ENCODE peak calls at places on chromosomes 4 and X, in six cellular contexts. H is PC-3, Y is HCT116, S is hepatocyte, L is GM23248, V is SK-N-SH. Z is an unnamed sample.

GRCh38 chr4:74230902-74231499 is 73.1 kb downstream of the MTHFD2L start:
- DNase-seq in V (no peak), L (peak; percentile 96), H (peak; percentile 99), S (no peak), Y (no peak), Z (no peak)

GRCh38 chr4:184041156-184041555 is 136.0 kb downstream of the STOX2 start:
- DNase-seq in S (no peak), L (no peak), Y (no peak), H (no peak), V (no peak), Z (no peak)

GRCh38 chr4:102518703-102519131 is 17.6 kb downstream of the NFKB1 start:
- DNase-seq in H (no peak), S (no peak), Y (no peak), V (no peak), L (no peak), Z (no peak)

GRCh38 chrX:13967636-13968035 is 62.1 kb downstream of the GEMIN8 start:
- DNase-seq in L (no peak), V (no peak), H (no peak), S (no peak), Y (no peak), Z (no peak)

GRCh38 chrX:109187473-109188168 is 294.3 kb downstream of the GUCY2F start:
- DNase-seq in H (no peak), V (no peak), Y (no peak), S (no peak), L (no peak), Z (no peak)

GRCh38 chr4:93659629-93660028 is 168.9 kb upstream of the ATOH1 start:
- DNase-seq in Y (no peak), S (no peak), V (no peak), H (peak; percentile 34), L (no peak), Z (no peak)

GRCh38 chr4:2007804-2008670 is 737 bp downstream of the NELFA start:
- DNase-seq in S (peak; percentile 36), V (peak; percentile 78), Y (no peak), L (peak; percentile 64), H (no peak), Z (peak; percentile 30)

GRCh38 chr4:103424853-103425252 is 226.7 kb upstream of the CENPE start:
- DNase-seq in Y (no peak), V (no peak), S (peak; percentile 33), L (peak; percentile 2), H (peak; percentile 74), Z (peak; percentile 29)

GRCh38 chr4:100936676-100937390 is 410.5 kb downstream of the PPP3CA start:
- DNase-seq in H (peak; percentile 21), S (no peak), Y (no peak), V (no peak), L (no peak), Z (no peak)

GRCh38 chrX:49910344-49910743 is 12.1 kb upstream of the CLCN5 start:
- DNase-seq in H (no peak), S (no peak), Y (no peak), L (no peak), V (no peak), Z (no peak)

GRCh38 chr4:52751349-52751911 is at the start of gene ERVMER34-1:
- DNase-seq in S (peak; percentile 72), V (peak; percentile 89), Y (peak; percentile 73), L (peak; percentile 47), H (peak; percentile 83), Z (peak; percentile 93)

GRCh38 chrX:150984164-150984824 is 1.2 kb downstream of the HMGB3 start:
- DNase-seq in L (peak; percentile 35), H (no peak), S (peak; percentile 37), Y (no peak), V (peak; percentile 71), Z (no peak)

GRCh38 chr4:9964884-9965283 is 56.4 kb downstream of the SLC2A9 start:
- DNase-seq in L (no peak), V (no peak), S (no peak), H (no peak), Y (no peak), Z (no peak)

GRCh38 chr4:81648576-81649272 is 177.0 kb upstream of the RASGEF1B start:
- DNase-seq in H (no peak), S (no peak), Y (no peak), L (no peak), V (no peak), Z (no peak)

GRCh38 chr4:87901426-87901825 is 68.7 kb downstream of the MEPE start:
- DNase-seq in Y (no peak), L (peak; percentile 21), V (peak; percentile 52), H (no peak), S (peak; percentile 38), Z (no peak)

GRCh38 chrX:152136312-152136711 is 2.1 kb downstream of the MAGEA10 start:
- DNase-seq in L (no peak), H (no peak), S (no peak), Y (no peak), V (no peak), Z (no peak)

GRCh38 chr4:118276551-118276950 is 76.3 kb downstream of the PRSS12 start:
- DNase-seq in Y (no peak), H (no peak), S (no peak), V (no peak), L (no peak), Z (no peak)

GRCh38 chr4:148211533-148211932 is 230.7 kb downstream of the NR3C2 start:
- DNase-seq in V (no peak), Y (no peak), H (no peak), L (no peak), S (no peak), Z (no peak)

GRCh38 chr4:152462047-152462446 is 73.8 kb downstream of the FBXW7 start:
- DNase-seq in S (no peak), Y (no peak), L (no peak), H (no peak), V (no peak), Z (no peak)

GRCh38 chr4:152464030-152464823 is 71.7 kb downstream of the FBXW7 start:
- DNase-seq in L (no peak), Y (no peak), V (no peak), H (no peak), S (no peak), Z (no peak)

GRCh38 chr4:152463562-152463961 is 72.3 kb downstream of the FBXW7 start:
- DNase-seq in S (no peak), V (no peak), H (no peak), Y (no peak), L (no peak), Z (no peak)

GRCh38 chr4:152460488-152460887 is 75.4 kb downstream of the FBXW7 start:
- DNase-seq in H (peak; percentile 41), L (peak; percentile 82), Y (no peak), S (peak; percentile 19), V (no peak), Z (no peak)

GRCh38 chr4:152462715-152463114 is 73.2 kb downstream of the FBXW7 start:
- DNase-seq in S (no peak), L (peak; percentile 56), H (no peak), V (no peak), Y (no peak), Z (no peak)
- H3K4me1 ChIP-seq in S (peaks cover 7% of the 10 kb centered on the region), L (peaks cover 19% of the 10 kb centered on the region), H (peaks cover 4% of the 10 kb centered on the region), V (peaks cover 2% of the 10 kb centered on the region), Y (no peaks in the 10 kb centered on the region), Z (peaks cover 4% of the 10 kb centered on the region)

GRCh38 chrX:135434258-135435138 is 12.8 kb downstream of the SMIM10L2A start:
- DNase-seq in S (no peak), H (no peak), V (no peak), Y (no peak), L (no peak), Z (no peak)
- TF ChIP-seq EZH2phosphoT487 in S (no peak), H (no peak), V (no peak), Y (no peak), L (no peak), Z (no peak)

GRCh38 chr4:26826721-26827120 is 33.9 kb upstream of the STIM2 start:
- DNase-seq in V (no peak), H (no peak), S (no peak), L (no peak), Y (no peak), Z (no peak)
- H3K27ac ChIP-seq in V (no peak overlapping the region), H (no peak overlapping the region), S (no peak overlapping the region), L (no peak overlapping the region), Y (no peak overlapping the region), Z (no peak overlapping the region)

DNA sequence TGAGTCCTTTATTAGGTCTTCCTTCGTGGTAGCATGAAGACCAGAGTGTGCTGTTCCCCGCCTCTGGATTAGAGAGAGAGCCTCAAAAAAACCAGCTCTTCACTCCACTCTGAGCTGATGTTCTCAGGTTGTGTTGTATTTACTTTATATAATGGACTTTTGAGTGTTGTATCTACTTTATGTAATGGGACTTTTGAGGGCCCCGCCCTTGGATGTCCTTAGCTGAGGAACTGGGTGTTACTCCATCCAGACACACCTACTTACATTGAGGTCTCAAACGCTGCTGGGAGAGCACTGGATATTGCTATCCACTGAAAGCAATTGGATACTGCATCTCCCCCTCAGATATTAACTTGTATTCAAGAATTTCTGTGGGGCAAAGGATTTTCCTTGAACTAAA is 28.2 kb downstream of the ATP8A1 start:
- DNase-seq in H (no peak), S (no peak), L (no peak), Y (no peak), V (no peak), Z (no peak)
- H3K4me1 ChIP-seq in H (peaks cover 20% of the 10 kb centered on the region), S (peaks cover 4% of the 10 kb centered on the region), L (no peaks in the 10 kb centered on the region), Y (no peaks in the 10 kb centered on the region), V (peaks cover 2% of the 10 kb centered on the region), Z (no peaks in the 10 kb centered on the region)

GRCh38 chrX:23114256-23114655 is 114.5 kb downstream of the DDX53 start:
- DNase-seq in V (no peak), Y (no peak), S (no peak), L (no peak), H (no peak), Z (no peak)
- TF ChIP-seq EZH2phosphoT487 in V (no peak), Y (no peak), S (no peak), L (no peak), H (no peak), Z (no peak)

GRCh38 chr4:139732991-139733555 is 67.5 kb downstream of the MGST2 start:
- DNase-seq in H (no peak), S (no peak), Y (no peak), V (no peak), L (no peak), Z (no peak)

GRCh38 chr4:139725236-139725635 is 59.6 kb downstream of the MGST2 start:
- DNase-seq in L (no peak), V (no peak), H (no peak), S (no peak), Y (no peak), Z (no peak)

GRCh38 chr4:139728840-139729239 is 63.2 kb downstream of the MGST2 start:
- DNase-seq in Y (no peak), H (no peak), S (peak; percentile 61), L (no peak), V (no peak), Z (no peak)

GRCh38 chr4:139728146-139728545 is 62.5 kb downstream of the MGST2 start:
- DNase-seq in L (no peak), S (no peak), H (no peak), Y (no peak), V (no peak), Z (no peak)
- H3K27ac ChIP-seq in L (no peak overlapping the region), S (peak overlapping the region; percentile 75), H (no peak overlapping the region), Y (no peak overlapping the region), V (no peak overlapping the region), Z (no peak overlapping the region)

Z was measured in GM23338.